ENCODE peak calls at places on chromosomes 3 and 15, in six cellular contexts. F is endodermal cell; L is transverse colon; I is AG09309; W is activated T-cell treated with anti-CD3 and anti-CD28 coated beads, Interleukin-2, amount 50 U/mL, for 1 hour; M is activated effector memory CD4-positive, alpha-beta T cell treated with Interleukin-2 at 50 U/mL for 16 hours. P is an unnamed sample.

GRCh38 chr3:59573911-59574310 is 524.1 kb upstream of the CFAP20DC start:
- DNase-seq in F (no peak), L (peak), I (peak), W (no peak), M (no peak), P (peak)

GRCh38 chr3:57155214-57155613 is 9.9 kb downstream of the IL17RD start:
- DNase-seq in F (no peak), L (no peak), I (no peak), W (no peak), M (no peak), P (no peak)

GRCh38 chr3:47009225-47010049 is 30.0 kb downstream of the NBEAL2 start:
- DNase-seq in F (peak), L (peak), I (peak), W (peak), M (no peak), P (peak)

GRCh38 chr15:72844067-72844466 is 60.5 kb upstream of the ADPGK start:
- DNase-seq in F (no peak), L (no peak), I (no peak), W (no peak), M (no peak), P (no peak)

GRCh38 chr15:52112203-52112750 is 298 bp downstream of the BCL2L10 start:
- DNase-seq in F (peak), L (peak), I (no peak), W (peak), M (peak), P (peak)

GRCh38 chr3:184375747-184376495 is 2.1 kb downstream of the THPO start:
- DNase-seq in F (peak), L (no peak), I (no peak), W (no peak), M (no peak), P (no peak)

GRCh38 chr15:73870700-73871408 is 2.5 kb upstream of the TBC1D21 start:
- DNase-seq in F (peak), L (peak), I (no peak), W (no peak), M (no peak), P (no peak)

GRCh38 chr3:46293991-46294833 is 52.0 kb downstream of the CCR3 start:
- DNase-seq in F (no peak), L (no peak), I (no peak), W (no peak), M (no peak), P (no peak)

GRCh38 chr3:188554404-188554803 is 400.4 kb downstream of the LPP start:
- DNase-seq in F (no peak), L (no peak), I (peak), W (no peak), M (no peak), P (no peak)

GRCh38 chr15:96764946-96765345 is 434.4 kb downstream of the NR2F2 start:
- DNase-seq in F (no peak), L (no peak), I (no peak), W (no peak), M (no peak), P (no peak)

GRCh38 chr15:96285306-96285705 is 45.2 kb upstream of the NR2F2 start:
- DNase-seq in F (no peak), L (no peak), I (peak), W (no peak), M (no peak), P (no peak)

GRCh38 chr3:181932039-181932438 is 220.3 kb downstream of the SOX2 start:
- DNase-seq in F (no peak), L (no peak), I (no peak), W (no peak), M (no peak), P (no peak)

GRCh38 chr3:194369522-194370279 is at the start of gene LRRC15:
- DNase-seq in F (peak), L (peak), I (no peak), W (no peak), M (no peak), P (peak)

GRCh38 chr3:194485876-194486539 is 794 bp downstream of the ATP13A3 start:
- DNase-seq in F (peak), L (peak), I (no peak), W (peak), M (peak), P (peak)

GRCh38 chr15:40449275-40449674 is 8.5 kb downstream of the BAHD1 start:
- DNase-seq in F (no peak), L (no peak), I (no peak), W (no peak), M (no peak), P (no peak)

GRCh38 chr3:131163-131889 is 65.2 kb upstream of the CHL1 start:
- DNase-seq in F (no peak), L (no peak), I (no peak), W (no peak), M (no peak), P (no peak)

GRCh38 chr3:47685037-47685436 is 96.7 kb downstream of the SMARCC1 start:
- DNase-seq in F (no peak), L (no peak), I (no peak), W (no peak), M (no peak), P (no peak)

GRCh38 chr15:73930790-73931281 is 4.6 kb downstream of the LOXL1 start:
- DNase-seq in F (no peak), L (no peak), I (no peak), W (no peak), M (no peak), P (no peak)

GRCh38 chr3:183911763-183912506 is 27.3 kb upstream of the PARL start:
- DNase-seq in F (no peak), L (no peak), I (no peak), W (no peak), M (no peak), P (no peak)

P was measured in colonic mucosa.